ENCODE peak calls at places on chromosome 4, in nine cellular contexts. C, O, B, Y, Z, X, V, R and I are unnamed samples.
A peak's percentile ranks its signal among the peaks of the same experiment; 100 is the strongest.

GRCh38 chr4:17781072-17781830 is at the start of gene FAM184B:
- DNase-seq in V (no peak), X (no peak), R (no peak), C (peak; percentile 74), Z (no peak), O (no peak), B (no peak), Y (no peak), I (peak; percentile 54)

GRCh38 chr4:73707918-73708577 is 32.3 kb upstream of the CXCL8 start:
- DNase-seq in Z (peak; percentile 70), Y (no peak), O (peak; percentile 39), V (peak; percentile 34), B (peak; percentile 82), R (peak; percentile 60), C (no peak), X (no peak), I (no peak)

GRCh38 chr4:141220655-141221605 is at the start of gene ZNF330:
- DNase-seq in Y (peak; percentile 95), C (peak; percentile 96), B (peak; percentile 94), O (peak; percentile 93), V (peak; percentile 59), Z (peak; percentile 92), X (peak; percentile 95), R (peak; percentile 92), I (peak; percentile 93)

GRCh38 chr4:90317785-90318184 is 190.6 kb downstream of the CCSER1 start:
- DNase-seq in Y (no peak), X (no peak), B (no peak), C (no peak), Z (no peak), V (no peak), R (no peak), O (no peak), I (no peak)

GRCh38 chr4:1113311-1114009 is at the start of gene RNF212:
- DNase-seq in X (no peak), V (peak; percentile 18), Y (no peak), C (no peak), B (no peak), O (peak; percentile 36), R (peak; percentile 32), Z (no peak), I (no peak)

GRCh38 chr4:128633067-128633466 is 176.4 kb upstream of the JADE1 start:
- DNase-seq in O (no peak), B (no peak), Z (no peak), V (no peak), C (no peak), Y (no peak), X (no peak), R (no peak), I (no peak)

GRCh38 chr4:85028910-85029309 is 62.4 kb upstream of the WDFY3 start:
- DNase-seq in Z (no peak), O (no peak), V (no peak), X (no peak), B (no peak), Y (no peak), C (no peak), R (no peak), I (no peak)

GRCh38 chr4:68963389-68963788 is 11.8 kb upstream of the UGT2A3 start:
- DNase-seq in X (no peak), V (no peak), O (peak; percentile 17), Z (no peak), R (no peak), B (no peak), Y (no peak), C (no peak), I (no peak)

GRCh38 chr4:1404573-1405248 is 1.5 kb downstream of the NKX1-1 start:
- DNase-seq in R (peak; percentile 13), O (no peak), V (no peak), Z (no peak), B (no peak), C (no peak), X (peak; percentile 52), Y (no peak), I (peak; percentile 36)

GRCh38 chr4:151799417-151800030 is 38.7 kb upstream of the GATB start:
- DNase-seq in O (no peak), V (no peak), R (no peak), Y (no peak), Z (no peak), X (no peak), C (no peak), B (no peak), I (no peak)

GRCh38 chr4:151796106-151796505 is 35.3 kb upstream of the GATB start:
- DNase-seq in C (no peak), Y (no peak), B (no peak), X (no peak), R (no peak), Z (no peak), O (no peak), V (no peak), I (no peak)

GRCh38 chr4:151798678-151799416 is 38.0 kb upstream of the GATB start:
- DNase-seq in X (no peak), O (no peak), B (no peak), R (no peak), Y (no peak), C (no peak), V (no peak), Z (no peak), I (no peak)

GRCh38 chr4:151797131-151797530 is 36.3 kb upstream of the GATB start:
- DNase-seq in C (no peak), Y (no peak), B (no peak), Z (no peak), X (no peak), V (no peak), O (peak; percentile 53), R (no peak), I (no peak)

DNA sequence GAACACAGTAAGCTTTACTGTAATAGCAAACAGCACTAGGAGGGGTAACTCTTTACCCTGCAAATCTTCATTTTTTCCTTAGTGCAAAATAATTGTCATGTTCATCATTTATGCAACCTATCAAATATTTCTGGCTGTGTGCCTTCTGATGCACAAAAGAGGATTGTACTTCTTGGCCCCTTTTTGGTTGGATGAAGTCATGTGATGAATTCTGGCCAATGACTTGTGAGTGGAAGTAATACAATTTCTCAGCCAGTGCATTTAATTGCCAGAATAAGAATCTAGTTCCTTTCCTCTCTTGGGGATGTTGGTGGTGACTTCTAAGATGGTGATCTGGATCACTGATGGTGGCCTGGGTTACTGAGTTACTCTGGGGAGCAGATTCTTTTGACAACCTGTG is 37.0 kb upstream of the GATB start:
- DNase-seq in Y (no peak), V (no peak), X (no peak), B (no peak), C (no peak), R (no peak), Z (no peak), O (no peak), I (no peak)
- TF ChIP-seq POLR2A in Y (no peak), V (no peak), X (no peak), B (no peak), C (no peak), R (no peak), Z (no peak), O (no peak), I (no peak)

GRCh38 chr4:10105421-10105820 is 11.2 kb downstream of the WDR1 start:
- DNase-seq in Y (no peak), X (no peak), C (no peak), O (no peak), Z (no peak), B (no peak), V (no peak), R (no peak), I (no peak)
- H3K4me1 ChIP-seq in Y (peaks cover 90% of the 10 kb centered on the region), X (peaks cover 89% of the 10 kb centered on the region), C (peaks cover 95% of the 10 kb centered on the region), O (peaks cover 92% of the 10 kb centered on the region), Z (peaks cover 18% of the 10 kb centered on the region), B (peaks cover 30% of the 10 kb centered on the region), V (peaks cover 50% of the 10 kb centered on the region), R (peaks cover 62% of the 10 kb centered on the region), I (peaks cover 26% of the 10 kb centered on the region)

GRCh38 chr4:99612281-99612680 is 37.7 kb downstream of the MTTP start:
- DNase-seq in V (no peak), X (no peak), Z (no peak), R (no peak), O (no peak), C (no peak), B (no peak), Y (no peak), I (no peak)
- TF ChIP-seq POLR2A in V (no peak), X (no peak), Z (no peak), R (no peak), O (no peak), C (no peak), B (no peak), Y (no peak), I (no peak)

GRCh38 chr4:124594945-124595344 is 117.6 kb downstream of the ANKRD50 start:
- DNase-seq in C (no peak), V (no peak), B (no peak), X (no peak), Z (no peak), Y (no peak), O (no peak), R (no peak), I (no peak)
- H3K4me1 ChIP-seq in C (no peaks in the 10 kb centered on the region), V (no peaks in the 10 kb centered on the region), B (no peaks in the 10 kb centered on the region), X (no peaks in the 10 kb centered on the region), Z (no peaks in the 10 kb centered on the region), Y (no peaks in the 10 kb centered on the region), O (no peaks in the 10 kb centered on the region), R (no peaks in the 10 kb centered on the region), I (no peaks in the 10 kb centered on the region)

GRCh38 chr4:40552536-40552935 is 77.1 kb downstream of the RBM47 start:
- DNase-seq in C (no peak), V (peak; percentile 23), B (no peak), X (no peak), O (no peak), Y (no peak), Z (no peak), R (no peak), I (no peak)

GRCh38 chr4:40547446-40548132 is 82.1 kb downstream of the RBM47 start:
- DNase-seq in Y (no peak), Z (no peak), X (no peak), R (no peak), B (no peak), V (no peak), O (no peak), C (no peak), I (no peak)

GRCh38 chr4:40548256-40548655 is 81.4 kb downstream of the RBM47 start:
- DNase-seq in V (no peak), C (no peak), R (no peak), Z (no peak), X (no peak), O (no peak), B (peak; percentile 64), Y (no peak), I (no peak)

GRCh38 chr4:40553995-40554394 is 75.7 kb downstream of the RBM47 start:
- DNase-seq in Y (peak; percentile 35), B (no peak), Z (no peak), O (no peak), R (no peak), C (peak; percentile 81), X (no peak), V (no peak), I (no peak)

GRCh38 chr4:40550900-40551546 is 78.6 kb downstream of the RBM47 start:
- DNase-seq in R (peak; percentile 49), V (peak; percentile 25), X (no peak), Z (no peak), O (peak; percentile 34), B (no peak), Y (no peak), C (no peak), I (no peak)
- TF ChIP-seq POLR2A in R (no peak), V (no peak), X (no peak), Z (no peak), O (no peak), B (peak; percentile 11), Y (no peak), C (no peak), I (no peak)

GRCh38 chr4:30754021-30754420 is 33.9 kb downstream of the PCDH7 start:
- DNase-seq in V (no peak), Y (no peak), B (no peak), Z (no peak), X (no peak), R (no peak), C (no peak), O (no peak), I (no peak)
- H3K4me1 ChIP-seq in V (no peaks in the 10 kb centered on the region), Y (no peaks in the 10 kb centered on the region), B (no peaks in the 10 kb centered on the region), Z (no peaks in the 10 kb centered on the region), X (no peaks in the 10 kb centered on the region), R (no peaks in the 10 kb centered on the region), C (peaks cover 19% of the 10 kb centered on the region), O (no peaks in the 10 kb centered on the region), I (no peaks in the 10 kb centered on the region)